ENCODE peak calls at places on chromosomes 6 and 20, in eight cellular contexts. One of them, this sample, is unnamed.

GRCh38 chr20:14264869-14265268 is 72.5 kb downstream of the FLRT3 start:
- DNase-seq in HL-60: no peak
- DNase-seq in nephron progenitor cell: no peak
- DNase-seq in lung: no peak
- DNase-seq in BE2C: no peak
- DNase-seq in MM.1S: peak; percentile 7
- DNase-seq in right lobe of liver: no peak
- DNase-seq in left lung: no peak
- DNase-seq in this sample: no peak

GRCh38 chr6:6730831-6731230 is 142.3 kb downstream of the LY86 start:
- DNase-seq in left lung: no peak
- DNase-seq in BE2C: peak; percentile 32
- DNase-seq in HL-60: no peak
- DNase-seq in right lobe of liver: no peak
- DNase-seq in MM.1S: no peak
- DNase-seq in lung: no peak
- DNase-seq in nephron progenitor cell: no peak
- DNase-seq in this sample: no peak

GRCh38 chr6:35980991-35981645 is 43.3 kb downstream of the SLC26A8 start:
- DNase-seq in HL-60: no peak
- DNase-seq in left lung: no peak
- DNase-seq in right lobe of liver: no peak
- DNase-seq in MM.1S: no peak
- DNase-seq in nephron progenitor cell: no peak
- DNase-seq in BE2C: no peak
- DNase-seq in lung: no peak
- DNase-seq in this sample: no peak

GRCh38 chr6:13765570-13765969 is 48.8 kb downstream of the MCUR1 start:
- DNase-seq in lung: no peak
- DNase-seq in BE2C: no peak
- DNase-seq in left lung: no peak
- DNase-seq in nephron progenitor cell: no peak
- DNase-seq in HL-60: no peak
- DNase-seq in MM.1S: no peak
- DNase-seq in right lobe of liver: no peak
- DNase-seq in this sample: no peak

GRCh38 chr6:169959129-169960002 is 207.9 kb downstream of the ERMARD start:
- DNase-seq in lung: no peak
- DNase-seq in left lung: peak; percentile 72
- DNase-seq in right lobe of liver: no peak
- DNase-seq in HL-60: peak; percentile 23
- DNase-seq in MM.1S: peak; percentile 70
- DNase-seq in BE2C: no peak
- DNase-seq in nephron progenitor cell: no peak
- DNase-seq in this sample: no peak

GRCh38 chr6:43250992-43251373 is 7.7 kb downstream of the TTBK1 start:
- DNase-seq in HL-60: no peak
- DNase-seq in left lung: no peak
- DNase-seq in right lobe of liver: no peak
- DNase-seq in nephron progenitor cell: no peak
- DNase-seq in BE2C: peak; percentile 66
- DNase-seq in lung: no peak
- DNase-seq in MM.1S: no peak
- DNase-seq in this sample: no peak

GRCh38 chr6:14618759-14619418 is 501.3 kb downstream of the CD83 start:
- DNase-seq in right lobe of liver: no peak
- DNase-seq in HL-60: no peak
- DNase-seq in nephron progenitor cell: no peak
- DNase-seq in lung: no peak
- DNase-seq in left lung: no peak
- DNase-seq in MM.1S: no peak
- DNase-seq in BE2C: no peak
- DNase-seq in this sample: no peak

GRCh38 chr6:35451354-35452185 is 568 bp upstream of the FANCE start:
- DNase-seq in MM.1S: no peak
- DNase-seq in left lung: no peak
- DNase-seq in nephron progenitor cell: no peak
- DNase-seq in right lobe of liver: no peak
- DNase-seq in BE2C: no peak
- DNase-seq in HL-60: no peak
- DNase-seq in lung: no peak
- DNase-seq in this sample: no peak

GRCh38 chr6:36129889-36130671 is at the start of gene MAPK13:
- DNase-seq in BE2C: no peak
- DNase-seq in nephron progenitor cell: peak; percentile 40
- DNase-seq in right lobe of liver: no peak
- DNase-seq in lung: no peak
- DNase-seq in MM.1S: peak; percentile 62
- DNase-seq in left lung: peak; percentile 89
- DNase-seq in HL-60: no peak
- DNase-seq in this sample: peak; percentile 28

GRCh38 chr20:47720636-47721427 is 64.4 kb downstream of the SULF2 start:
- DNase-seq in lung: no peak
- DNase-seq in nephron progenitor cell: no peak
- DNase-seq in HL-60: no peak
- DNase-seq in BE2C: no peak
- DNase-seq in left lung: no peak
- DNase-seq in right lobe of liver: no peak
- DNase-seq in MM.1S: no peak
- DNase-seq in this sample: no peak

GRCh38 chr6:144252289-144252688 is 32.8 kb upstream of the UTRN start:
- DNase-seq in right lobe of liver: no peak
- DNase-seq in nephron progenitor cell: no peak
- DNase-seq in HL-60: no peak
- DNase-seq in lung: no peak
- DNase-seq in BE2C: no peak
- DNase-seq in left lung: no peak
- DNase-seq in MM.1S: no peak
- DNase-seq in this sample: no peak

GRCh38 chr6:127366281-127367022 is 23.0 kb upstream of the ECHDC1 start:
- DNase-seq in MM.1S: no peak
- DNase-seq in left lung: no peak
- DNase-seq in nephron progenitor cell: no peak
- DNase-seq in BE2C: no peak
- DNase-seq in right lobe of liver: no peak
- DNase-seq in HL-60: no peak
- DNase-seq in lung: peak; percentile 49
- DNase-seq in this sample: no peak

GRCh38 chr20:51322164-51322707 is 220.3 kb downstream of the NFATC2 start:
- DNase-seq in MM.1S: no peak
- DNase-seq in nephron progenitor cell: peak; percentile 12
- DNase-seq in left lung: no peak
- DNase-seq in HL-60: no peak
- DNase-seq in BE2C: no peak
- DNase-seq in lung: no peak
- DNase-seq in right lobe of liver: no peak
- DNase-seq in this sample: no peak

GRCh38 chr20:51321343-51322163 is 221.0 kb downstream of the NFATC2 start:
- DNase-seq in right lobe of liver: no peak
- DNase-seq in HL-60: no peak
- DNase-seq in nephron progenitor cell: no peak
- DNase-seq in BE2C: no peak
- DNase-seq in lung: no peak
- DNase-seq in left lung: no peak
- DNase-seq in MM.1S: no peak
- DNase-seq in this sample: no peak

GRCh38 chr20:51329845-51330244 is 212.7 kb downstream of the NFATC2 start:
- DNase-seq in BE2C: no peak
- DNase-seq in nephron progenitor cell: no peak
- DNase-seq in MM.1S: no peak
- DNase-seq in lung: no peak
- DNase-seq in left lung: no peak
- DNase-seq in right lobe of liver: no peak
- DNase-seq in HL-60: no peak
- DNase-seq in this sample: no peak

GRCh38 chr20:51327251-51327841 is 215.2 kb downstream of the NFATC2 start:
- DNase-seq in lung: no peak
- DNase-seq in nephron progenitor cell: no peak
- DNase-seq in right lobe of liver: no peak
- DNase-seq in HL-60: no peak
- DNase-seq in left lung: no peak
- DNase-seq in MM.1S: no peak
- DNase-seq in BE2C: no peak
- DNase-seq in this sample: no peak

DNA sequence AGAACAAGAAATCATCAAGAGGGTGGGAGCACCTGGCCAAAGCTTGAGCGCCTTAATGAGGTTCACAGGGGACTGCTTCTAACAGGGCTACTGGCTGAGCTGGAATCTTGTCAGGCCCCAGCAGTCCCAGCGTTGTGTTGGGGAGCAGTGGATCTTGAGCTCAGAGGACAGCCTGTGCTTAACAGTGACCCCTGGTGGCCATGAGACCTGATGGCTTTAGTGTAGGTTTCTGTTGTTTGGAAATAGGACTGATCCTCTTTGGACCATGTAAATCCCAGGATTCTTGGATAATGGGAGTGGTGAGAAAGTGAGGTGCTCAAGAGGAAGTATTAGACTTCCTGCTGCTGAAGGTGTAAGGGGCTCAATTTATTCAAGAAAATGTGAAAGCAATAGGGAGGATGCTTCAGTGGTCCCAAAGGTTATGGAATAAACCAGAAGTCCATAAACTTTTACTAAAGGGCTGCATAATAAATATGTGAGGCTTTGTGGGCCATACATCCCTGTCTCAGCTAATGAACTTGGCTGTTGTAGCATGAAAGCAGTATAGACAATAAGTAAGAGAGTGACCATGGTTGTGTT is 216.2 kb downstream of the NFATC2 start:
- DNase-seq in HL-60: no peak
- DNase-seq in left lung: no peak
- DNase-seq in lung: no peak
- DNase-seq in right lobe of liver: no peak
- DNase-seq in MM.1S: peak; percentile 51
- DNase-seq in nephron progenitor cell: peak; percentile 66
- DNase-seq in BE2C: peak; percentile 46
- DNase-seq in this sample: peak; percentile 39
- TF ChIP-seq CTCF in HL-60: peak; percentile 40
- TF ChIP-seq CTCF in left lung: peak; percentile 18
- TF ChIP-seq CTCF in lung: no peak
- TF ChIP-seq CTCF in right lobe of liver: peak; percentile 54
- TF ChIP-seq CTCF in MM.1S: peak; percentile 89
- TF ChIP-seq CTCF in nephron progenitor cell: peak; percentile 69
- TF ChIP-seq CTCF in BE2C: peak; percentile 75
- TF ChIP-seq CTCF in this sample: peak; percentile 41

GRCh38 chr20:44750081-44750805 is 4.6 kb downstream of the KCNK15 start:
- DNase-seq in HL-60: no peak
- DNase-seq in BE2C: no peak
- DNase-seq in MM.1S: no peak
- DNase-seq in nephron progenitor cell: no peak
- DNase-seq in right lobe of liver: no peak
- DNase-seq in lung: no peak
- DNase-seq in left lung: no peak
- DNase-seq in this sample: no peak
- TF ChIP-seq CTCF in HL-60: no peak
- TF ChIP-seq CTCF in BE2C: no peak
- TF ChIP-seq CTCF in MM.1S: no peak
- TF ChIP-seq CTCF in nephron progenitor cell: no peak
- TF ChIP-seq CTCF in right lobe of liver: no peak
- TF ChIP-seq CTCF in lung: no peak
- TF ChIP-seq CTCF in left lung: peak; percentile 35
- TF ChIP-seq CTCF in this sample: no peak

GRCh38 chr20:21241400-21241799 is 61.7 kb upstream of the XRN2 start:
- DNase-seq in nephron progenitor cell: no peak
- DNase-seq in lung: no peak
- DNase-seq in MM.1S: no peak
- DNase-seq in HL-60: no peak
- DNase-seq in left lung: no peak
- DNase-seq in right lobe of liver: no peak
- DNase-seq in BE2C: no peak
- DNase-seq in this sample: no peak

GRCh38 chr20:21238818-21239530 is 64.2 kb upstream of the XRN2 start:
- DNase-seq in left lung: no peak
- DNase-seq in lung: no peak
- DNase-seq in MM.1S: no peak
- DNase-seq in nephron progenitor cell: no peak
- DNase-seq in HL-60: no peak
- DNase-seq in right lobe of liver: no peak
- DNase-seq in BE2C: no peak
- DNase-seq in this sample: no peak

GRCh38 chr20:21238400-21238799 is 64.7 kb upstream of the XRN2 start:
- DNase-seq in left lung: no peak
- DNase-seq in lung: no peak
- DNase-seq in nephron progenitor cell: no peak
- DNase-seq in HL-60: no peak
- DNase-seq in MM.1S: no peak
- DNase-seq in right lobe of liver: no peak
- DNase-seq in BE2C: no peak
- DNase-seq in this sample: no peak

GRCh38 chr20:21237956-21238355 is 65.2 kb upstream of the XRN2 start:
- DNase-seq in nephron progenitor cell: no peak
- DNase-seq in HL-60: no peak
- DNase-seq in MM.1S: no peak
- DNase-seq in BE2C: no peak
- DNase-seq in lung: no peak
- DNase-seq in left lung: no peak
- DNase-seq in right lobe of liver: no peak
- DNase-seq in this sample: no peak

GRCh38 chr20:21240394-21240793 is 62.7 kb upstream of the XRN2 start:
- DNase-seq in BE2C: no peak
- DNase-seq in MM.1S: no peak
- DNase-seq in left lung: no peak
- DNase-seq in lung: no peak
- DNase-seq in HL-60: no peak
- DNase-seq in nephron progenitor cell: no peak
- DNase-seq in right lobe of liver: no peak
- DNase-seq in this sample: no peak
- TF ChIP-seq CTCF in BE2C: no peak
- TF ChIP-seq CTCF in MM.1S: no peak
- TF ChIP-seq CTCF in left lung: no peak
- TF ChIP-seq CTCF in lung: no peak
- TF ChIP-seq CTCF in HL-60: no peak
- TF ChIP-seq CTCF in nephron progenitor cell: peak; percentile 21
- TF ChIP-seq CTCF in right lobe of liver: no peak
- TF ChIP-seq CTCF in this sample: peak; percentile 31

GRCh38 chr6:26105842-26106241 is 18.6 kb downstream of the HFE start:
- DNase-seq in left lung: no peak
- DNase-seq in BE2C: no peak
- DNase-seq in MM.1S: no peak
- DNase-seq in right lobe of liver: no peak
- DNase-seq in HL-60: no peak
- DNase-seq in lung: no peak
- DNase-seq in nephron progenitor cell: no peak
- DNase-seq in this sample: no peak

GRCh38 chr6:26103141-26103769 is 16.0 kb downstream of the HFE start:
- DNase-seq in nephron progenitor cell: no peak
- DNase-seq in BE2C: no peak
- DNase-seq in MM.1S: no peak
- DNase-seq in left lung: no peak
- DNase-seq in lung: no peak
- DNase-seq in right lobe of liver: no peak
- DNase-seq in HL-60: no peak
- DNase-seq in this sample: no peak

GRCh38 chr6:26104457-26105108 is 17.4 kb downstream of the HFE start:
- DNase-seq in right lobe of liver: peak; percentile 72
- DNase-seq in BE2C: no peak
- DNase-seq in nephron progenitor cell: no peak
- DNase-seq in MM.1S: peak; percentile 28
- DNase-seq in left lung: no peak
- DNase-seq in HL-60: no peak
- DNase-seq in lung: no peak
- DNase-seq in this sample: no peak

GRCh38 chr6:26105109-26105730 is 18.0 kb downstream of the HFE start:
- DNase-seq in BE2C: no peak
- DNase-seq in right lobe of liver: no peak
- DNase-seq in left lung: no peak
- DNase-seq in HL-60: no peak
- DNase-seq in MM.1S: no peak
- DNase-seq in nephron progenitor cell: no peak
- DNase-seq in lung: no peak
- DNase-seq in this sample: no peak

GRCh38 chr6:26103770-26104456 is 16.7 kb downstream of the HFE start:
- DNase-seq in left lung: peak; percentile 89
- DNase-seq in MM.1S: peak; percentile 94
- DNase-seq in lung: peak; percentile 90
- DNase-seq in HL-60: peak; percentile 93
- DNase-seq in right lobe of liver: peak; percentile 87
- DNase-seq in BE2C: peak; percentile 83
- DNase-seq in nephron progenitor cell: peak; percentile 59
- DNase-seq in this sample: peak; percentile 73
- TF ChIP-seq CTCF in left lung: no peak
- TF ChIP-seq CTCF in MM.1S: peak; percentile 60
- TF ChIP-seq CTCF in lung: peak; percentile 13
- TF ChIP-seq CTCF in HL-60: no peak
- TF ChIP-seq CTCF in right lobe of liver: peak; percentile 34
- TF ChIP-seq CTCF in BE2C: peak; percentile 57
- TF ChIP-seq CTCF in nephron progenitor cell: peak; percentile 51
- TF ChIP-seq CTCF in this sample: peak; percentile 27

This sample was measured in endothelial cell.